ENCODE peak calls at places on chromosomes 7 and 10, in four cellular contexts. One of them, this sample, is unnamed.

GRCh38 chr7:131027287-131027773 is 293.3 kb upstream of the KLF14 start:
- DNase-seq in uterus: peak
- DNase-seq in astrocyte of the cerebellum: no peak
- DNase-seq in fibroblast of villous mesenchyme: peak
- DNase-seq in this sample: no peak

GRCh38 chr10:9188022-9188810 is 1133.7 kb downstream of the GATA3 start:
- DNase-seq in uterus: no peak
- DNase-seq in astrocyte of the cerebellum: no peak
- DNase-seq in fibroblast of villous mesenchyme: no peak
- DNase-seq in this sample: no peak

GRCh38 chr10:30433286-30433778 is 652 bp upstream of the MAP3K8 start:
- DNase-seq in uterus: peak
- DNase-seq in astrocyte of the cerebellum: no peak
- DNase-seq in fibroblast of villous mesenchyme: peak
- DNase-seq in this sample: peak

GRCh38 chr10:78276139-78276538 is 242.5 kb downstream of the RPS24 start:
- DNase-seq in uterus: no peak
- DNase-seq in astrocyte of the cerebellum: no peak
- DNase-seq in fibroblast of villous mesenchyme: no peak
- DNase-seq in this sample: no peak

GRCh38 chr10:63375859-63376258 is 89.9 kb downstream of the JMJD1C start:
- DNase-seq in uterus: no peak
- DNase-seq in astrocyte of the cerebellum: no peak
- DNase-seq in fibroblast of villous mesenchyme: peak
- DNase-seq in this sample: no peak

GRCh38 chr10:35574924-35575352 is 30.2 kb upstream of the GJD4 start:
- DNase-seq in uterus: no peak
- DNase-seq in astrocyte of the cerebellum: peak
- DNase-seq in fibroblast of villous mesenchyme: peak
- DNase-seq in this sample: no peak

GRCh38 chr10:4240641-4241197 is 455.7 kb upstream of the KLF6 start:
- DNase-seq in uterus: no peak
- DNase-seq in astrocyte of the cerebellum: peak
- DNase-seq in fibroblast of villous mesenchyme: peak
- DNase-seq in this sample: no peak

GRCh38 chr7:19368540-19368939 is 223.3 kb upstream of the FERD3L start:
- DNase-seq in uterus: no peak
- DNase-seq in astrocyte of the cerebellum: no peak
- DNase-seq in fibroblast of villous mesenchyme: no peak
- DNase-seq in this sample: no peak

GRCh38 chr7:9082203-9082602 is 648.8 kb downstream of the NXPH1 start:
- DNase-seq in uterus: no peak
- DNase-seq in astrocyte of the cerebellum: no peak
- DNase-seq in fibroblast of villous mesenchyme: no peak
- DNase-seq in this sample: no peak

GRCh38 chr10:71835671-71836593 is 15.1 kb downstream of the PSAP start:
- DNase-seq in uterus: peak
- DNase-seq in astrocyte of the cerebellum: peak
- DNase-seq in fibroblast of villous mesenchyme: peak
- DNase-seq in this sample: peak

GRCh38 chr7:159272739-159273138 is 128.1 kb upstream of the VIPR2 start:
- DNase-seq in uterus: no peak
- DNase-seq in astrocyte of the cerebellum: no peak
- DNase-seq in fibroblast of villous mesenchyme: no peak
- DNase-seq in this sample: no peak

GRCh38 chr10:88196298-88196697 is 332.9 kb downstream of the PTEN start:
- DNase-seq in uterus: no peak
- DNase-seq in astrocyte of the cerebellum: no peak
- DNase-seq in fibroblast of villous mesenchyme: no peak
- DNase-seq in this sample: no peak

GRCh38 chr7:56045796-56046195 is 5.4 kb downstream of the PSPH start:
- DNase-seq in uterus: no peak
- DNase-seq in astrocyte of the cerebellum: no peak
- DNase-seq in fibroblast of villous mesenchyme: no peak
- DNase-seq in this sample: no peak

GRCh38 chr7:45055016-45055415 is 33.8 kb downstream of the NACAD start:
- DNase-seq in uterus: no peak
- DNase-seq in astrocyte of the cerebellum: no peak
- DNase-seq in fibroblast of villous mesenchyme: no peak
- DNase-seq in this sample: no peak

GRCh38 chr7:79272066-79272669 is 181.3 kb downstream of the MAGI2 start:
- DNase-seq in uterus: no peak
- DNase-seq in astrocyte of the cerebellum: no peak
- DNase-seq in fibroblast of villous mesenchyme: peak
- DNase-seq in this sample: no peak

GRCh38 chr7:93544686-93545085 is 29.8 kb downstream of the CALCR start:
- DNase-seq in uterus: no peak
- DNase-seq in astrocyte of the cerebellum: peak
- DNase-seq in fibroblast of villous mesenchyme: no peak
- DNase-seq in this sample: no peak

GRCh38 chr7:26506196-26506595 is 214.5 kb downstream of the SNX10 start:
- DNase-seq in uterus: no peak
- DNase-seq in astrocyte of the cerebellum: no peak
- DNase-seq in fibroblast of villous mesenchyme: no peak
- DNase-seq in this sample: no peak

GRCh38 chr7:44712012-44712411 is 36.6 kb upstream of the ZMIZ2 start:
- DNase-seq in uterus: no peak
- DNase-seq in astrocyte of the cerebellum: no peak
- DNase-seq in fibroblast of villous mesenchyme: peak
- DNase-seq in this sample: no peak

DNA sequence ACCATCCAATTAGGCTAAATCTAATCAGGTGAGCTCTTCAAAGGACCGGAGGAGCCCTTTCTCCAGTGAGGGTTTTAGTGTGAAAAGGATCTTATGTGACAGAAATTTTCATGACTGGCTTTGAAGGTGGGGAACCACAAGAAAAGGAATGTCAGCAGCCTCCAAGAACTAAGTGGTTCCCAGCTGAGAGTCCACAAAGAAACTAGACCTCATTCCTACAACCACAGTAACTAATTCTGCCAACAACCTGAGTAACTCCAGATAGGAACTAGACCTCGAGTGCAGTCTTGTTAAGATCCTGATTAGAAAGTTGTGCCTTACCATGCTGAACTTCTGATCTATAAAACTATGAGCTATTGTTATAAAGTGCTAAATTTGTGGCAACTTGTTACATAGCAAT is 51.3 kb downstream of the PCLO start:
- DNase-seq in uterus: no peak
- DNase-seq in astrocyte of the cerebellum: peak
- DNase-seq in fibroblast of villous mesenchyme: no peak
- DNase-seq in this sample: no peak
- TF ChIP-seq CTCF in uterus: no peak
- TF ChIP-seq CTCF in astrocyte of the cerebellum: no peak
- TF ChIP-seq CTCF in fibroblast of villous mesenchyme: no peak
- TF ChIP-seq CTCF in this sample: no peak

GRCh38 chr7:140485463-140486265 is 6.4 kb upstream of the MKRN1 start:
- DNase-seq in uterus: no peak
- DNase-seq in astrocyte of the cerebellum: no peak
- DNase-seq in fibroblast of villous mesenchyme: no peak
- DNase-seq in this sample: no peak

GRCh38 chr7:140489021-140489349 is 9.7 kb upstream of the MKRN1 start:
- DNase-seq in uterus: no peak
- DNase-seq in astrocyte of the cerebellum: no peak
- DNase-seq in fibroblast of villous mesenchyme: no peak
- DNase-seq in this sample: no peak

GRCh38 chr7:140484479-140484878 is 5.2 kb upstream of the MKRN1 start:
- DNase-seq in uterus: no peak
- DNase-seq in astrocyte of the cerebellum: no peak
- DNase-seq in fibroblast of villous mesenchyme: no peak
- DNase-seq in this sample: no peak

GRCh38 chr7:140479739-140480084 is 407 bp upstream of the MKRN1 start:
- DNase-seq in uterus: no peak
- DNase-seq in astrocyte of the cerebellum: no peak
- DNase-seq in fibroblast of villous mesenchyme: no peak
- DNase-seq in this sample: no peak

DNA sequence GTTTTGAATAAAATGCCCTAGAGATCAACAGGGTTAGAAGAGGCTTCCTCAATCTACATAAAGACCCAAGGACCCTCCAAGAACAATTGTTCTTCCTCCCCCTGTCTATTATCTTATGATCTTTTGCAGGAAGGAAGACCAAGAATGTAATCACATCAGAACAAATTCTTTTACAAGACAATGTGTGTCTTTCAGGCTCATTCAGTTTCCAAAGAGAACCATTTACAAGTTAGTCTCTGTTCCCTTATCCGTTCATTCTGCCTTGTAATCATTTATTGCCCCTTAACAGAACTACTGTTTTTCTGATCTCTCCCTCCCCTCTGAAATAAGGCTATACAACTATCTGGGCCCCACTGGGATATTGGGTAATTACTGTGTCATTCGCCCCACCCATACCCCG is 5.6 kb upstream of the MKRN1 start:
- DNase-seq in uterus: no peak
- DNase-seq in astrocyte of the cerebellum: no peak
- DNase-seq in fibroblast of villous mesenchyme: no peak
- DNase-seq in this sample: no peak
- TF ChIP-seq CTCF in uterus: no peak
- TF ChIP-seq CTCF in astrocyte of the cerebellum: no peak
- TF ChIP-seq CTCF in fibroblast of villous mesenchyme: no peak
- TF ChIP-seq CTCF in this sample: no peak

DNA sequence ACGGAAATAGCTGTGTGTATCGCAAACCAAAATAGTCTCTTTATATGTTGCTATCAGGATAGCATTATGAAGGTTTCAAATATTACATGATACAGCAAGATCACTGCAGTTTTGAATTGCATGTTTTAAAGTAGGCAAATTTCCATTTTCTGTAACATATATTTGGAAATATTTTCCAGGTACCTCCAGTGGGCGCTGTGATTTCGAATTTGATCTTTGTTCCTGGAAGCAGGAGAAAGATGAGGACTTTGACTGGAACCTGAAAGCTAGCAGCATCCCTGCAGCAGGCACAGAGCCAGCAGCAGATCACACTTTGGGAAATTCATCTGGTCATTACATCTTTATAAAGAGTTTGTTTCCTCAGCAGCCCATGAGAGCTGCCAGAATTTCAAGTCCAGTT is 299.0 kb downstream of the MALRD1 start:
- DNase-seq in uterus: no peak
- DNase-seq in astrocyte of the cerebellum: no peak
- DNase-seq in fibroblast of villous mesenchyme: peak
- DNase-seq in this sample: no peak
- TF ChIP-seq CTCF in uterus: no peak
- TF ChIP-seq CTCF in astrocyte of the cerebellum: peak
- TF ChIP-seq CTCF in fibroblast of villous mesenchyme: peak
- TF ChIP-seq CTCF in this sample: no peak

GRCh38 chr7:31129067-31129466 is 77.0 kb downstream of the ADCYAP1R1 start:
- DNase-seq in uterus: no peak
- DNase-seq in astrocyte of the cerebellum: no peak
- DNase-seq in fibroblast of villous mesenchyme: no peak
- DNase-seq in this sample: no peak
- TF ChIP-seq CTCF in uterus: no peak
- TF ChIP-seq CTCF in astrocyte of the cerebellum: no peak
- TF ChIP-seq CTCF in fibroblast of villous mesenchyme: no peak
- TF ChIP-seq CTCF in this sample: no peak